ENCODE peak calls at places on chromosomes 11 and 22, in seven cellular contexts. One of them, this sample, is unnamed.

GRCh38 chr11:132111781-132112380 is 741.5 kb downstream of the NTM start:
- DNase-seq in myocyte: peak
- DNase-seq in neural crest cell: no peak
- DNase-seq in effector CD4-positive, alpha-beta T cell: no peak
- DNase-seq in omental fat pad: no peak
- DNase-seq in frontal cortex: no peak
- DNase-seq in 8988T: no peak
- DNase-seq in this sample: no peak

GRCh38 chr22:35977136-35977535 is 51.5 kb downstream of the RBFOX2 start:
- DNase-seq in frontal cortex: no peak
- DNase-seq in omental fat pad: no peak
- DNase-seq in effector CD4-positive, alpha-beta T cell: no peak
- DNase-seq in myocyte: no peak
- DNase-seq in neural crest cell: no peak
- DNase-seq in 8988T: no peak
- DNase-seq in this sample: no peak

GRCh38 chr11:44274404-44274803 is 35.5 kb downstream of the ALX4 start:
- DNase-seq in neural crest cell: no peak
- DNase-seq in myocyte: no peak
- DNase-seq in omental fat pad: no peak
- DNase-seq in effector CD4-positive, alpha-beta T cell: no peak
- DNase-seq in frontal cortex: no peak
- DNase-seq in 8988T: no peak
- DNase-seq in this sample: no peak

GRCh38 chr11:67507242-67507890 is 596 bp downstream of the CDK2AP2 start:
- DNase-seq in neural crest cell: no peak
- DNase-seq in omental fat pad: no peak
- DNase-seq in 8988T: no peak
- DNase-seq in effector CD4-positive, alpha-beta T cell: peak
- DNase-seq in frontal cortex: no peak
- DNase-seq in myocyte: no peak
- DNase-seq in this sample: peak

GRCh38 chr22:40265783-40266182 is 80.5 kb upstream of the ADSL start:
- DNase-seq in 8988T: no peak
- DNase-seq in omental fat pad: no peak
- DNase-seq in effector CD4-positive, alpha-beta T cell: no peak
- DNase-seq in neural crest cell: no peak
- DNase-seq in frontal cortex: no peak
- DNase-seq in myocyte: no peak
- DNase-seq in this sample: no peak

GRCh38 chr11:96215826-96216225 is 127.2 kb downstream of the MAML2 start:
- DNase-seq in frontal cortex: no peak
- DNase-seq in myocyte: no peak
- DNase-seq in omental fat pad: no peak
- DNase-seq in neural crest cell: no peak
- DNase-seq in effector CD4-positive, alpha-beta T cell: no peak
- DNase-seq in 8988T: no peak
- DNase-seq in this sample: no peak

GRCh38 chr11:112016765-112017356 is 8.3 kb upstream of the DLAT start:
- DNase-seq in omental fat pad: no peak
- DNase-seq in effector CD4-positive, alpha-beta T cell: no peak
- DNase-seq in frontal cortex: no peak
- DNase-seq in 8988T: no peak
- DNase-seq in neural crest cell: no peak
- DNase-seq in myocyte: peak
- DNase-seq in this sample: no peak

GRCh38 chr22:23533328-23533762 is 46.7 kb downstream of the IGLL1 start:
- DNase-seq in effector CD4-positive, alpha-beta T cell: no peak
- DNase-seq in frontal cortex: no peak
- DNase-seq in 8988T: no peak
- DNase-seq in neural crest cell: peak
- DNase-seq in myocyte: peak
- DNase-seq in omental fat pad: no peak
- DNase-seq in this sample: no peak

GRCh38 chr22:46053563-46054090 is 76.7 kb upstream of the WNT7B start:
- DNase-seq in effector CD4-positive, alpha-beta T cell: peak
- DNase-seq in 8988T: no peak
- DNase-seq in neural crest cell: no peak
- DNase-seq in frontal cortex: peak
- DNase-seq in omental fat pad: peak
- DNase-seq in myocyte: peak
- DNase-seq in this sample: peak

GRCh38 chr11:111305403-111305802 is 7.1 kb downstream of the POU2AF3 start:
- DNase-seq in effector CD4-positive, alpha-beta T cell: no peak
- DNase-seq in frontal cortex: no peak
- DNase-seq in 8988T: no peak
- DNase-seq in myocyte: no peak
- DNase-seq in omental fat pad: no peak
- DNase-seq in neural crest cell: no peak
- DNase-seq in this sample: no peak

GRCh38 chr22:42152661-42153270 is 22.2 kb upstream of the CYP2D6 start:
- DNase-seq in frontal cortex: no peak
- DNase-seq in myocyte: no peak
- DNase-seq in neural crest cell: no peak
- DNase-seq in 8988T: no peak
- DNase-seq in omental fat pad: no peak
- DNase-seq in effector CD4-positive, alpha-beta T cell: no peak
- DNase-seq in this sample: no peak

GRCh38 chr11:70055444-70055843 is 22.7 kb upstream of the ANO1 start:
- DNase-seq in effector CD4-positive, alpha-beta T cell: no peak
- DNase-seq in frontal cortex: no peak
- DNase-seq in myocyte: no peak
- DNase-seq in omental fat pad: no peak
- DNase-seq in neural crest cell: no peak
- DNase-seq in 8988T: no peak
- DNase-seq in this sample: no peak

GRCh38 chr11:11985954-11986949 is 22.2 kb downstream of the DKK3 start:
- DNase-seq in neural crest cell: no peak
- DNase-seq in myocyte: no peak
- DNase-seq in 8988T: no peak
- DNase-seq in omental fat pad: no peak
- DNase-seq in effector CD4-positive, alpha-beta T cell: no peak
- DNase-seq in frontal cortex: no peak
- DNase-seq in this sample: no peak

GRCh38 chr22:22194931-22195264 is 49.7 kb upstream of the VPREB1 start:
- DNase-seq in 8988T: no peak
- DNase-seq in myocyte: no peak
- DNase-seq in frontal cortex: no peak
- DNase-seq in omental fat pad: no peak
- DNase-seq in effector CD4-positive, alpha-beta T cell: no peak
- DNase-seq in neural crest cell: no peak
- DNase-seq in this sample: no peak

GRCh38 chr11:86214710-86215109 is 29.8 kb upstream of the EED start:
- DNase-seq in myocyte: no peak
- DNase-seq in neural crest cell: no peak
- DNase-seq in frontal cortex: no peak
- DNase-seq in omental fat pad: no peak
- DNase-seq in effector CD4-positive, alpha-beta T cell: no peak
- DNase-seq in 8988T: no peak
- DNase-seq in this sample: no peak

GRCh38 chr11:126162286-126163030 is 49.0 kb downstream of the RPUSD4 start:
- DNase-seq in effector CD4-positive, alpha-beta T cell: no peak
- DNase-seq in omental fat pad: no peak
- DNase-seq in frontal cortex: no peak
- DNase-seq in myocyte: peak
- DNase-seq in neural crest cell: no peak
- DNase-seq in 8988T: no peak
- DNase-seq in this sample: no peak

GRCh38 chr11:60500276-60500935 is 7.8 kb downstream of the MS4A12 start:
- DNase-seq in omental fat pad: no peak
- DNase-seq in frontal cortex: no peak
- DNase-seq in effector CD4-positive, alpha-beta T cell: no peak
- DNase-seq in neural crest cell: no peak
- DNase-seq in 8988T: no peak
- DNase-seq in myocyte: peak
- DNase-seq in this sample: no peak

GRCh38 chr22:41344189-41344788 is 37.5 kb upstream of the TEF start:
- DNase-seq in effector CD4-positive, alpha-beta T cell: no peak
- DNase-seq in 8988T: no peak
- DNase-seq in neural crest cell: no peak
- DNase-seq in myocyte: no peak
- DNase-seq in frontal cortex: no peak
- DNase-seq in omental fat pad: no peak
- DNase-seq in this sample: no peak

GRCh38 chr11:111694851-111695250 is 71.3 kb downstream of the PPP2R1B start:
- DNase-seq in neural crest cell: peak
- DNase-seq in omental fat pad: no peak
- DNase-seq in frontal cortex: peak
- DNase-seq in myocyte: peak
- DNase-seq in 8988T: no peak
- DNase-seq in effector CD4-positive, alpha-beta T cell: no peak
- DNase-seq in this sample: no peak

GRCh38 chr22:49534386-49534785 is 293.3 kb downstream of the BRD1 start:
- DNase-seq in myocyte: no peak
- DNase-seq in frontal cortex: no peak
- DNase-seq in 8988T: no peak
- DNase-seq in omental fat pad: no peak
- DNase-seq in effector CD4-positive, alpha-beta T cell: no peak
- DNase-seq in neural crest cell: no peak
- DNase-seq in this sample: no peak

GRCh38 chr22:41425704-41426365 is 20.8 kb downstream of the TOB2 start:
- DNase-seq in 8988T: no peak
- DNase-seq in myocyte: peak
- DNase-seq in frontal cortex: no peak
- DNase-seq in omental fat pad: no peak
- DNase-seq in neural crest cell: no peak
- DNase-seq in effector CD4-positive, alpha-beta T cell: no peak
- DNase-seq in this sample: no peak

GRCh38 chr11:126824035-126824607 is 176.4 kb downstream of the KIRREL3 start:
- DNase-seq in omental fat pad: no peak
- DNase-seq in effector CD4-positive, alpha-beta T cell: no peak
- DNase-seq in 8988T: no peak
- DNase-seq in neural crest cell: no peak
- DNase-seq in frontal cortex: no peak
- DNase-seq in myocyte: no peak
- DNase-seq in this sample: peak

GRCh38 chr11:119468511-119468910 is 45.5 kb upstream of the THY1 start:
- DNase-seq in myocyte: no peak
- DNase-seq in effector CD4-positive, alpha-beta T cell: no peak
- DNase-seq in omental fat pad: no peak
- DNase-seq in 8988T: no peak
- DNase-seq in frontal cortex: no peak
- DNase-seq in neural crest cell: no peak
- DNase-seq in this sample: no peak